ENCODE peak calls at places on chromosomes 12 and 14, in eight cellular contexts. O is stimulated activated CD8-positive, alpha-beta memory T cell treated with anti-CD3 and anti-CD28 coated beads, Interleukin-7, amount 100 ng/mL, for 4 hours; Z is activated CD4-positive, CD25-positive, alpha-beta regulatory T cell; Y is NCI-H345; U is thoracic aorta; F is mucosa of gallbladder; H is NCI-H1436 treated with DMSO at 0.1 percent for 48 hours; B is progenitor cell of endocrine pancreas. S is an unnamed sample.

GRCh38 chr12:52050116-52050770 is 999 bp upstream of the NR4A1 start:
- DNase-seq in O (no peak), Z (no peak), F (no peak), H (no peak), B (no peak), Y (no peak), U (no peak), S (no peak)

GRCh38 chr14:93962701-93963601 is 13.4 kb downstream of the ASB2 start:
- DNase-seq in U (no peak), F (no peak), O (peak), Y (no peak), B (no peak), Z (peak), H (no peak), S (no peak)

GRCh38 chr14:94650806-94651805 is 38.9 kb downstream of the SERPINA3 start:
- DNase-seq in Y (no peak), F (no peak), B (no peak), U (no peak), H (no peak), Z (no peak), O (no peak), S (no peak)

GRCh38 chr12:124995200-124995961 is 1.9 kb downstream of the BRI3BP start:
- DNase-seq in U (no peak), B (no peak), Z (no peak), O (no peak), H (no peak), Y (no peak), F (no peak), S (no peak)

GRCh38 chr12:115752913-115753726 is 524.4 kb downstream of the MED13L start:
- DNase-seq in O (no peak), Z (no peak), B (no peak), F (peak), H (peak), U (peak), Y (peak), S (no peak)

GRCh38 chr14:99809376-99809775 is 16.2 kb downstream of the EML1 start:
- DNase-seq in U (peak), B (no peak), Z (no peak), O (no peak), Y (no peak), H (no peak), F (peak), S (no peak)

GRCh38 chr12:38905480-38906351 is at the start of gene CPNE8:
- DNase-seq in O (peak), B (peak), Y (no peak), F (peak), Z (peak), H (no peak), U (peak), S (no peak)

GRCh38 chr14:34554540-34555250 is 15.2 kb upstream of the EAPP start:
- DNase-seq in O (no peak), U (no peak), F (no peak), H (no peak), B (no peak), Z (no peak), Y (no peak), S (no peak)

GRCh38 chr14:67674480-67675218 is at the start of gene VTI1B:
- DNase-seq in Z (peak), O (peak), F (peak), Y (peak), H (no peak), U (peak), B (peak), S (peak)